ENCODE peak calls at places on chromosomes 12 and 14, in four cellular contexts. D is K562, U is WTC11, W is HepG2. N is an unnamed sample.

GRCh38 chr12:120598674-120599463 is 17.7 kb upstream of the POP5 start:
- DNase-seq in D (peak), U (no peak), W (peak), N (peak)

GRCh38 chr14:53391156-53391555 is 238.0 kb upstream of the DDHD1 start:
- DNase-seq in D (no peak), U (no peak), W (peak), N (no peak)

GRCh38 chr12:43233861-43234260 is 318.1 kb downstream of the ADAMTS20 start:
- DNase-seq in D (no peak), U (no peak), W (no peak), N (no peak)

GRCh38 chr12:130849561-130850417 is 10.7 kb upstream of the STX2 start:
- DNase-seq in D (no peak), U (peak), W (peak), N (no peak)

GRCh38 chr14:37641117-37641516 is 45.7 kb downstream of the TTC6 start:
- DNase-seq in D (no peak), U (no peak), W (no peak), N (no peak)

GRCh38 chr12:46386877-46387629 is 14.5 kb upstream of the SLC38A2 start:
- DNase-seq in D (peak), U (no peak), W (no peak), N (no peak)

GRCh38 chr12:45688188-45688587 is 41.3 kb upstream of the ARID2 start:
- DNase-seq in D (no peak), U (no peak), W (no peak), N (no peak)

GRCh38 chr14:74618078-74618952 is 6.3 kb upstream of the LTBP2 start:
- DNase-seq in D (no peak), U (no peak), W (peak), N (peak)

GRCh38 chr14:99036594-99037293 is 235.3 kb downstream of the BCL11B start:
- DNase-seq in D (no peak), U (no peak), W (no peak), N (no peak)

GRCh38 chr14:26200675-26201074 is 397.2 kb downstream of the NOVA1 start:
- DNase-seq in D (no peak), U (no peak), W (no peak), N (no peak)
- TF ChIP-seq HMGXB4 in D (no peak), U (no peak), W (no peak), N (no peak)

DNA sequence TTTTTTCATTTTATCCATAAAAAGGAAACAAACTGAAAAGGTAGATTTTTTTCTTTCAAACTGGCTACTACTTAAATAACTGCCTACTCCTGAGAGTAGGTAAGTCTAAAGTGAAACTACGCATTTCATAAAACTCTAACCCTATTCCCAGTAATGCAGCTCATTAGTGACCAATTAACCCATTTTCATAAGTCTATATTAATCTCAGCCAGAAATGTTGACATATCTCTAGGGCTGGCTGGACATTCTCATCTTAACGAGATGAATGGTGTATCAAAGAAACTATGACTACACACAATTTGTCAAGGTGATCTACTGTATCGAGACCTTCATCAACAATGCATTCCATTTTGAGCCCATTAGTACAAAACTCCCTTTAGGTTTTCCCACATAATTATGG is 57.2 kb downstream of the EPS8 start:
- DNase-seq in D (no peak), U (no peak), W (no peak), N (no peak)
- TF ChIP-seq USF2 in D (no peak), U (no peak), W (no peak), N (no peak)

DNA sequence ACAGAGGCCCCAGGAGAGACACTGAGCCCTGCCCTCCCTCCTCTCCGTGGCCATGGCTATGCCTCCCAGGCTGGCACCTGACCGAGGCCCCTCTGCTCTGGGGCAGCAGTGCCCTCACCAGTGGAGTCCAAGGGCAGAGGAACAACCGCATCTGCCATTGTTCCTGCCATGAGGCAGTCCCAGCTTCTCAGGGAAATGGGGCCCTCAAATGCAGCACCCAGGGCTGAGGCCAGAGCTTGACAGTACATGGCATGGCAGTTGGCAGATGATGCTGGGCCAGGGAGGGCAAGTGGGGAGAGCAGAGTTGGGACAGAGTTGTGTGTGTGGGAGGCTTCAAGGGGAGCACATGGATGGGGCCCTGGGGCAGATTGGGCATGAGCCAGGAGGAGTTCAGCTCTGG is 21.1 kb upstream of the KRT77 start:
- DNase-seq in D (no peak), U (no peak), W (no peak), N (no peak)
- TF ChIP-seq HMGXB4 in D (no peak), U (no peak), W (no peak), N (no peak)

GRCh38 chr12:76670776-76671175 is 93.1 kb upstream of the ZDHHC17 start:
- DNase-seq in D (no peak), U (no peak), W (no peak), N (no peak)
- TF ChIP-seq USF2 in D (no peak), U (no peak), W (no peak), N (no peak)

DNA sequence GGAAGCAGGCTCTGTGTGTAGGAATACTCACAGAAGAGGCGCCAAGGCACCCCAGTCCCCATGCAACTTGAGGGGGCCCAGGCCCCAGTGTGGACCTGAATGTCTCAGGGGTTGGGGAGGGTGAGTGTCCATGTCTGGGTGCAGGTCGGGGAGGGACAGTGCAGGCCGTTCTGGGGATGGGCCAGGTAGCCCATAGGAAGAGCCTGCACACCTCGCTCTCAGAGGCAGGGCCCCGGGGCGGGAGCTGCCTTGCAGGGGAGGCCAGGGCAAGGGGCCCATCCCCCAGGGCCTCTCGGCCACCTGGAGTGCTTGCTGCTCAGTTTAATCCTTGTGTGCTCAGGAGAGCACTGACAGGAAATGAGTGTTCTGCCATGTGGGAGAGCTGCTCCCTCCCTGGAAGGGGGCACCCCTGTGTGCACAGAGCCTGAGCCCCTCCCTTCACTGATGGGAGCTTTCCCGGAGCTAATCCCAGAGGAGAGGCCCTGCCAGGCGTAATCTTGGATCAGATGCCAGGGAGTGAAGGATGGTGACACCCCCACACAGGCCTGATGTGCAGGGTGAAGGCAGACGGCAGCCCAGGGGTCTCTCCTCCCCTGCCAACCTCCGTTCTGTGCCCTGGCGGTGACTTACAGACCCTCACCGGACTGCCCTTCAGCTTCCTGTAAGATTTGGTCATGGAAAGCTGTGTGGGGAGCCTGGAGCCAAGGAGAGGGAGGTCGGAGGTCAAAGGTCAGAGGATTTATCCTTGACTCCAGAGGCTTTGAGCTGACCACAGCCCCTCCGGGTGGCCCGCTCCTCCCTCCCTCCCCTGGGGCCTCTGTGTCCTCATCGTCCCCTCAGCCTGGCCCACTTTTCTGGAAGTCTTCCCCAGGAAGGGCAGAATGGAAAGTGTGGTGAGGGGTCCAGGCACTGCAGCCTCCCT is 24.4 kb upstream of the FBRSL1 start:
- DNase-seq in D (no peak), U (no peak), W (no peak), N (no peak)
- TF ChIP-seq HMGXB4 in D (no peak), U (no peak), W (no peak), N (no peak)

GRCh38 chr12:63304844-63305243 is 153.8 kb upstream of the AVPR1A start:
- DNase-seq in D (no peak), U (no peak), W (no peak), N (no peak)

GRCh38 chr12:63306476-63306875 is 155.5 kb upstream of the AVPR1A start:
- DNase-seq in D (no peak), U (no peak), W (no peak), N (no peak)

GRCh38 chr12:63301311-63301710 is 150.3 kb upstream of the AVPR1A start:
- DNase-seq in D (no peak), U (no peak), W (no peak), N (no peak)

GRCh38 chr12:63302269-63302940 is 151.4 kb upstream of the AVPR1A start:
- DNase-seq in D (no peak), U (no peak), W (no peak), N (no peak)

DNA sequence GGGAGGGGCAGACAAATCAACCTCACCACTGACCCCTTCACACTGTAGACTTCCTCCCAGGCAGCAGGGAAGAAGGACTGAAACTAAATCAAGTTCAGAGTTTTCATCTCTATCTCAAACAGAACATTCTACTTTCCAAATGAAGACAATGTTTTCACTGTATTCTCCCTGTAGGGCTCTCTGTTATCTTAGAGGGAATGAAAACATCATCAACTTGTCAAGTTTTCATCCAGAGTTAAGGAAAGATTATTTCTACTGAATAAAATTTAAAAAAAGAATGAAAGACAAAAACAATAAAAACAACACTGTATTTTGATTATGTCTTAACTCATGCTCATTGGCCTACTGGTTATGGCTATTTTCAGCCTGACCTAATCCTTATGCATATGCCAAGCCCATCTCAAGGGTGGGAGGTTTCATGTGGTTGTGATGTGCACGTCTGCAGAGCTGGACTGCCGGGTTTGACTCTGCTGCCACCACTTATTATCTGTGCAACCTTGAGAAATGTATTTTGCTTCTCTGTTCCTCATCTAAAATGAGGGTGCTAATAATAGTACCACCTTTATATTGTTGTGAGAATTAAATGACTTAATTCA is 152.0 kb upstream of the AVPR1A start:
- DNase-seq in D (no peak), U (no peak), W (no peak), N (no peak)
- TF ChIP-seq USF2 in D (no peak), U (no peak), W (no peak), N (no peak)

GRCh38 chr14:94372021-94372605 is 16.3 kb downstream of the SERPINA1 start:
- DNase-seq in D (peak), U (peak), W (no peak), N (no peak)
- TF ChIP-seq HMGXB4 in D (no peak), U (no peak), W (no peak), N (no peak)